ENCODE peak calls at places on chromosomes 6 and 20, in five cellular contexts. I, E, Z, A and D are unnamed samples.

GRCh38 chr20:43058077-43058476 is 131.6 kb downstream of the PTPRT start:
- DNase-seq in I (no peak), E (no peak), Z (no peak), A (no peak), D (no peak)

GRCh38 chr6:138815797-138816528 is 20.1 kb downstream of the ECT2L start:
- DNase-seq in I (no peak), E (peak; percentile 56), Z (peak; percentile 56), A (peak; percentile 54), D (no peak)

GRCh38 chr20:57693002-57693582 is 16.7 kb downstream of the PMEPA1 start:
- DNase-seq in I (peak; percentile 68), E (peak; percentile 62), Z (no peak), A (no peak), D (peak; percentile 88)

GRCh38 chr20:31644701-31645100 is 7.0 kb downstream of the COX4I2 start:
- DNase-seq in I (no peak), E (no peak), Z (no peak), A (peak; percentile 66), D (no peak)

GRCh38 chr6:99559056-99559455 is 9.4 kb downstream of the CCNC start:
- DNase-seq in I (no peak), E (no peak), Z (no peak), A (no peak), D (no peak)

GRCh38 chr6:138643210-138643609 is 130.4 kb upstream of the CCDC28A start:
- DNase-seq in I (no peak), E (no peak), Z (no peak), A (no peak), D (no peak)

GRCh38 chr20:57440678-57441509 is 49.7 kb downstream of the RBM38 start:
- DNase-seq in I (no peak), E (no peak), Z (peak; percentile 88), A (no peak), D (no peak)

GRCh38 chr6:142361765-142362540 is 60.1 kb downstream of the ADGRG6 start:
- DNase-seq in I (no peak), E (no peak), Z (no peak), A (no peak), D (peak; percentile 53)

GRCh38 chr6:41917528-41917927 is 3.4 kb downstream of the MED20 start:
- DNase-seq in I (no peak), E (peak; percentile 71), Z (no peak), A (no peak), D (no peak)

GRCh38 chr6:144953552-144954240 is 668.6 kb downstream of the UTRN start:
- DNase-seq in I (no peak), E (peak; percentile 45), Z (no peak), A (no peak), D (no peak)

GRCh38 chr6:111237757-111238260 is 150.5 kb downstream of the SLC16A10 start:
- DNase-seq in I (no peak), E (no peak), Z (no peak), A (no peak), D (no peak)

GRCh38 chr20:4170621-4171537 is 155.5 kb upstream of the RNF24 start:
- DNase-seq in I (no peak), E (no peak), Z (no peak), A (no peak), D (no peak)

GRCh38 chr20:58544891-58545290 is 29.7 kb upstream of the APCDD1L start:
- DNase-seq in I (peak; percentile 22), E (no peak), Z (no peak), A (no peak), D (no peak)

GRCh38 chr6:44301782-44302564 is 11.2 kb downstream of the AARS2 start:
- DNase-seq in I (no peak), E (no peak), Z (no peak), A (no peak), D (no peak)

GRCh38 chr20:50418890-50419642 is 91.1 kb upstream of the PTPN1 start:
- DNase-seq in I (no peak), E (no peak), Z (no peak), A (no peak), D (no peak)

GRCh38 chr6:170117111-170117972 is 173.5 kb downstream of the DLL1 start:
- DNase-seq in I (peak; percentile 35), E (no peak), Z (no peak), A (no peak), D (no peak)

GRCh38 chr6:18016698-18017097 is 29.3 kb upstream of the KIF13A start:
- DNase-seq in I (no peak), E (no peak), Z (no peak), A (no peak), D (no peak)

GRCh38 chr20:44041001-44041400 is 126.3 kb downstream of the TOX2 start:
- DNase-seq in I (peak; percentile 39), E (no peak), Z (no peak), A (no peak), D (no peak)

GRCh38 chr20:57563522-57563921 is 2.6 kb downstream of the PCK1 start:
- DNase-seq in I (no peak), E (no peak), Z (no peak), A (no peak), D (no peak)

GRCh38 chr20:36105731-36106226 is 48.8 kb upstream of the EPB41L1 start:
- DNase-seq in I (no peak), E (no peak), Z (no peak), A (no peak), D (no peak)
- TF ChIP-seq JUND in I (no peak), E (no peak), Z (no peak), A (no peak), D (no peak)

DNA sequence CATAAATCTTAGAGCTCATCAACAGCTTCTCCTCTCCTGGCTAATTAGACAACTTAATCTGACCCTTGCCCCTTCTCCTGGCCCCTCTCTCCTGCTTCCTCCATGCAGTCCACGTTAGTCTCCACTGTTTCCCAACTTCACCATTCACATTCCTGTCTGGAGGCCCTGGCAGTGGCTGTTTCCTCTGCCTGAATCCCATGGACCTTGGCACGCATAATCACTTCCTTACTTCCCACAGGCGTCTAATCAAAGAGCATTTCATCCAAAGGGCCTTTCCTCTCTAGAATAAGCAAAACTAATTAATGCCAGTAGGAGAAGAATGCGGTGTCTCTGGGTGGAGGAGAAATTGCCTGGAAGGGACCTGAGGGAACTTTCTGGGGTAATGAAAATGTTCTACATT is 16.4 kb upstream of the XRN2 start:
- DNase-seq in I (no peak), E (no peak), Z (no peak), A (no peak), D (no peak)
- TF ChIP-seq JUND in I (no peak), E (no peak), Z (no peak), A (no peak), D (no peak)

GRCh38 chr6:87731818-87732661 is 30.0 kb upstream of the AKIRIN2 start:
- DNase-seq in I (no peak), E (peak; percentile 76), Z (no peak), A (peak; percentile 51), D (peak; percentile 68)
- TF ChIP-seq JUND in I (no peak), E (peak; percentile 52), Z (peak; percentile 66), A (peak; percentile 61), D (peak; percentile 28)

GRCh38 chr6:116764961-116765841 is at the start of gene FAM162B:
- DNase-seq in I (peak; percentile 75), E (no peak), Z (peak; percentile 69), A (no peak), D (no peak)
- TF ChIP-seq JUND in I (no peak), E (no peak), Z (no peak), A (no peak), D (no peak)

GRCh38 chr20:38747495-38748096 is 664 bp upstream of the ACTR5 start:
- DNase-seq in I (no peak), E (no peak), Z (peak; percentile 47), A (peak; percentile 26), D (no peak)
- TF ChIP-seq JUND in I (no peak), E (no peak), Z (no peak), A (no peak), D (no peak)

GRCh38 chr6:34377984-34378383 is 14.5 kb downstream of the NUDT3 start:
- DNase-seq in I (no peak), E (no peak), Z (no peak), A (no peak), D (no peak)
- TF ChIP-seq JUND in I (no peak), E (no peak), Z (no peak), A (no peak), D (no peak)